ENCODE peak calls at places on chromosomes 4 and X, in four cellular contexts. O is ovary, A is pancreas, E is heart left ventricle. U is an unnamed sample. For H3K4me1, the result is how much of the 10 kb centered on the place peaks cover.

GRCh38 chr4:53196872-53197759 is 168.7 kb downstream of the SCFD2 start:
- DNase-seq in E (no peak), A (no peak), O (no peak), U (no peak)

GRCh38 chr4:36773467-36773866 is 471.1 kb upstream of the NWD2 start:
- DNase-seq in A (no peak), O (no peak), E (no peak), U (no peak)

GRCh38 chrX:114615765-114616164 is 31.9 kb downstream of the HTR2C start:
- DNase-seq in E (no peak), O (no peak), A (no peak), U (no peak)

GRCh38 chr4:140012688-140013087 is 141.3 kb downstream of the MAML3 start:
- DNase-seq in O (no peak), A (no peak), E (peak), U (peak)

GRCh38 chr4:87046111-87046510 is 111.3 kb downstream of the AFF1 start:
- DNase-seq in O (no peak), E (no peak), A (no peak), U (no peak)

GRCh38 chr4:99219479-99219878 is 433 bp upstream of the ADH6 start:
- DNase-seq in E (no peak), A (no peak), O (no peak), U (no peak)

GRCh38 chr4:6470502-6471302 is 1.7 kb downstream of the PPP2R2C start:
- DNase-seq in A (no peak), E (peak), O (peak), U (peak)

GRCh38 chrX:2974946-2975345 is 31.4 kb upstream of the ARSH start:
- DNase-seq in A (no peak), O (no peak), E (no peak), U (no peak)

GRCh38 chr4:138507527-138507926 is 265.4 kb upstream of the SLC7A11 start:
- DNase-seq in O (no peak), E (no peak), A (no peak), U (no peak)
- H3K27ac ChIP-seq in O (no peak), E (no peak), A (no peak), U (no peak)

DNA sequence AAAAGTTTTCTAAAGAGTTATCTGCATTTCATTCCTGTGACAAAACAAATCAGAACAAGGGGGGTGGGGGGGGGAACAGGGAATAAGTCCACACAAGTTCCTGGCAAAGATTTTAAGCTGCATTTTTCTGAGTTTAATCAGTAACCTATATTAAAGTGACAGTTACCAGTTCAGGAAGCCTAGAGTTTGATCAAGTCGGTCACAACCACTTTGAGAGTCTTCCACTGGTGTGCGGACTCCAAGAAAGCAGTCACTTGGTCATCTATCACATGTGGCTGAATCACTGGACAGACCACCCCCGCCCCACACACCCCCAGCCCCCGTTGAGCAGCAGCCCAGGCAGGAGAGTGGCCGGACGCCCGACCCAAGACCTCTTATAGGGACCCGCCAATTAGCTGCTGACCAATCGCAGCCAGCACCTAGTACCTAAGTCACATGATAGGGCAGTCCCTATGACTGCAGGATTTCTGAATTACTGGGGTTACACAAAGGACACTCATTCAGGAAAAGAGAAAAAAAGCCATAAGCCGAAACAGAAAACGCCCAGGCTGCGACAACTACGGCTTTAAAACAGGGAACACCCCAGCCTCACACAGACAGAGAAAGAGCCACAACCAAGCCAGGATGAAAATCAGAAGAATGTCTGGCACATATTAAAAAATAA is 569.4 kb upstream of the DIPK2B start:
- DNase-seq in E (peak), O (peak), A (peak), U (peak)
- H3K4me1 ChIP-seq in E (under half), O (under half), A (under half), U (under half)

GRCh38 chr4:105603158-105603557 is 50.7 kb downstream of the ARHGEF38 start:
- DNase-seq in O (no peak), A (no peak), E (no peak), U (no peak)

GRCh38 chr4:105607876-105608275 is 55.5 kb downstream of the ARHGEF38 start:
- DNase-seq in O (no peak), A (no peak), E (no peak), U (no peak)

GRCh38 chr4:105600951-105601350 is 48.5 kb downstream of the ARHGEF38 start:
- DNase-seq in O (no peak), E (no peak), A (no peak), U (no peak)

GRCh38 chr4:105601406-105601805 is 49.0 kb downstream of the ARHGEF38 start:
- DNase-seq in E (no peak), O (no peak), A (no peak), U (no peak)

DNA sequence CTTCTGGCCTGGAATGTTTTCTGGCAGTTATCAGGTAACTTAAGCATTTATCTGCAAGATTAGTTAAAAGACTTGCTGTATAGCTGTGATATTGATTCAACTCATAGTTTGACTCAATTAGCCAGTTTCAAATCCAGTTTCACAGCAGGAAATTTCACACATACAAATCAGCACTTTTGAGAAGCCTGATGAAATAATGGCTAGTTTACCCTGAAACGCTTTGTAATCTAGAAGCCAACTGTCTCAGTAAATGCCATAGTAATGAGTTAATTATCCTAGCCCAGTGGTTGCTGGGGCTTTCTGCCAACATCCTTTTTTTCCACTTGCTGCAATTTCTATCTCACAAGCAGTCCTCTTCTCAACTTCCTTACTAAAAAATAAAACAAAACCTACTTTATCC is 53.1 kb downstream of the ARHGEF38 start:
- DNase-seq in E (no peak), O (no peak), A (no peak), U (no peak)
- H3K27ac ChIP-seq in E (no peak), O (no peak), A (peak), U (no peak)

GRCh38 chrX:74779175-74779574 is 146.1 kb downstream of the NEXMIF start:
- DNase-seq in O (no peak), E (no peak), A (no peak), U (no peak)
- H3K4me1 ChIP-seq in O (under half), E (under half), A (under half), U (under half)

GRCh38 chrX:20067709-20068315 is 48.9 kb downstream of the MAP7D2 start:
- DNase-seq in O (peak), A (no peak), E (peak), U (peak)
- H3K27ac ChIP-seq in O (no peak), A (no peak), E (no peak), U (no peak)

GRCh38 chr4:17577660-17578481 is 873 bp downstream of the LAP3 start:
- DNase-seq in E (peak), A (peak), O (peak), U (peak)
- H3K4me1 ChIP-seq in E (under half), A (under half), O (under half), U (under half)